ENCODE peak calls at places on chromosomes 3 and 15, in ten cellular contexts. I is ascending aorta, E is HFFc6, V is B cell, D is fibroblast of mammary gland, X is GM10248, Z is OCI-LY7, G is AG04450, M is coronary artery, Y is BJ. N is an unnamed sample.
A peak's percentile ranks its signal among the peaks of the same experiment; 100 is the strongest.

GRCh38 chr3:172520332-172520831 is 2.8 kb downstream of the TNFSF10 start:
- DNase-seq in X (peak; percentile 24), I (no peak), M (no peak), D (peak; percentile 90), Z (no peak), Y (peak; percentile 39), V (no peak), G (peak; percentile 63), E (peak; percentile 70), N (peak; percentile 16)

GRCh38 chr3:68666409-68667193 is 265.7 kb downstream of the TAFA4 start:
- DNase-seq in X (no peak), V (no peak), Z (no peak), E (peak; percentile 1), D (no peak), I (no peak), M (no peak), G (no peak), Y (no peak), N (no peak)

GRCh38 chr3:33139996-33140395 is 26.2 kb downstream of the CRTAP start:
- DNase-seq in Y (no peak), E (no peak), D (no peak), Z (no peak), I (no peak), M (no peak), X (no peak), V (no peak), G (no peak), N (no peak)

GRCh38 chr3:127033786-127034185 is 50.9 kb downstream of the PLXNA1 start:
- DNase-seq in Y (no peak), Z (no peak), M (no peak), G (no peak), D (no peak), X (no peak), V (no peak), E (no peak), I (no peak), N (no peak)

GRCh38 chr3:22378869-22379268 is 627.9 kb upstream of the ZNF385D start:
- DNase-seq in M (no peak), G (no peak), E (no peak), X (no peak), V (no peak), Y (no peak), D (no peak), Z (no peak), I (no peak), N (no peak)

GRCh38 chr3:170420307-170420821 is 1.7 kb downstream of the CLDN11 start:
- DNase-seq in Y (no peak), M (no peak), D (peak; percentile 44), E (no peak), G (no peak), Z (no peak), X (no peak), I (no peak), V (no peak), N (no peak)

GRCh38 chr3:141710888-141711616 is 27.0 kb upstream of the RNF7 start:
- DNase-seq in E (peak; percentile 89), I (peak; percentile 83), D (peak; percentile 95), G (peak; percentile 57), V (no peak), M (no peak), Y (peak; percentile 62), Z (no peak), X (no peak), N (no peak)

GRCh38 chr15:51234181-51234927 is 104.0 kb downstream of the CYP19A1 start:
- DNase-seq in D (peak; percentile 28), X (peak; percentile 29), E (no peak), V (no peak), Z (no peak), G (no peak), Y (no peak), M (no peak), I (no peak), N (no peak)

GRCh38 chr3:11699083-11699427 is 55.3 kb upstream of the VGLL4 start:
- DNase-seq in D (peak; percentile 72), X (no peak), V (no peak), G (no peak), E (peak; percentile 65), I (no peak), Y (peak; percentile 70), M (no peak), Z (no peak), N (no peak)

GRCh38 chr3:73164622-73165021 is 103.2 kb downstream of the EBLN2 start:
- DNase-seq in V (no peak), X (no peak), G (no peak), E (no peak), D (no peak), Y (no peak), M (no peak), Z (no peak), I (no peak), N (no peak)

GRCh38 chr15:44554934-44555723 is 18.2 kb downstream of the EIF3J start:
- DNase-seq in G (no peak), Z (no peak), X (no peak), E (no peak), M (no peak), D (no peak), Y (no peak), I (no peak), V (no peak), N (no peak)

GRCh38 chr15:90839187-90840071 is 29.0 kb upstream of the FURIN start:
- DNase-seq in Y (no peak), X (peak; percentile 73), E (no peak), M (no peak), G (no peak), V (peak; percentile 72), D (no peak), Z (peak; percentile 86), I (no peak), N (no peak)

GRCh38 chr3:16028604-16029003 is 145.9 kb upstream of the GALNT15 start:
- DNase-seq in D (peak; percentile 31), X (no peak), Y (peak; percentile 40), M (no peak), Z (no peak), G (no peak), E (peak; percentile 62), V (no peak), I (no peak), N (no peak)

GRCh38 chr3:55458398-55458797 is 28.7 kb downstream of the WNT5A start:
- DNase-seq in X (no peak), Y (no peak), E (no peak), G (no peak), M (no peak), Z (no peak), V (no peak), I (no peak), D (peak; percentile 58), N (no peak)

GRCh38 chr3:78977073-78977472 is 790.7 kb downstream of the ROBO1 start:
- DNase-seq in Y (no peak), D (peak; percentile 38), I (no peak), V (no peak), X (no peak), M (no peak), G (no peak), Z (no peak), E (no peak), N (no peak)

GRCh38 chr3:78976200-78976599 is 791.6 kb downstream of the ROBO1 start:
- DNase-seq in E (no peak), V (no peak), M (no peak), Y (no peak), G (no peak), X (no peak), D (no peak), Z (no peak), I (no peak), N (no peak)

GRCh38 chr3:78979083-78979482 is 788.7 kb downstream of the ROBO1 start:
- DNase-seq in Y (no peak), Z (no peak), G (no peak), I (no peak), M (no peak), D (no peak), E (no peak), V (no peak), X (no peak), N (no peak)

GRCh38 chr3:78974181-78974770 is 793.5 kb downstream of the ROBO1 start:
- DNase-seq in E (no peak), Y (no peak), X (no peak), V (no peak), Z (no peak), M (no peak), D (peak; percentile 64), G (no peak), I (no peak), N (no peak)

GRCh38 chr3:78978037-78978436 is 789.8 kb downstream of the ROBO1 start:
- DNase-seq in M (no peak), I (no peak), Z (no peak), V (no peak), D (peak; percentile 59), E (peak; percentile 16), G (no peak), X (no peak), Y (no peak), N (no peak)
- TF ChIP-seq CTCF in M (no peak), I (peak; percentile 28), Z (peak; percentile 36), V (no peak), D (peak; percentile 62), E (peak; percentile 78), G (peak; percentile 66), X (peak; percentile 20), Y (peak; percentile 49), N (no peak)

DNA sequence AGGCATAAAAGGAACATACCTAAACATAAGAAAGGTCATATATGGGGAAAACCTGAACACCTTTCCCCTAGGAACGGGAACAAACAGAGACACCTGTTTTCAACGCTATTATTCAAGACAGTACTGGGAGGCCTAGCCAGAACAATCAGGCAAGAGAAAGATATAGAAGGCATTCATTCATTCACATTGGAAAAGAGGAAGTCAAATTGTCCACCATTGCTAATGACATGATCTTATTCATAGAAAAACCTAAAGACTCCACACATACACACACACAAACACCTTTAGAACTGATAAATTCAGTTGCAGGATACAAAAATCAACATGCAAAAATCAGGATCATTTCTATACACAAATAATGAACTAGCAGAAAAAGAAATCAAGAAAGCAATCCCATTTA is 36.5 kb downstream of the SERP1 start:
- DNase-seq in Y (no peak), V (no peak), I (no peak), G (no peak), Z (no peak), D (no peak), X (no peak), M (no peak), E (no peak), N (no peak)
- TF ChIP-seq CTCF in Y (no peak), V (no peak), I (no peak), G (no peak), Z (no peak), D (no peak), X (no peak), M (no peak), E (no peak), N (no peak)

GRCh38 chr3:95215437-95215836 is 1152.6 kb downstream of the NSUN3 start:
- DNase-seq in E (no peak), V (no peak), Y (no peak), G (no peak), X (no peak), M (no peak), D (no peak), I (no peak), Z (no peak), N (no peak)
- TF ChIP-seq CTCF in E (no peak), V (no peak), Y (no peak), G (no peak), X (no peak), M (no peak), D (no peak), I (no peak), Z (no peak), N (no peak)

GRCh38 chr3:180600473-180600872 is 1.5 kb upstream of the TTC14 start:
- DNase-seq in Z (no peak), M (no peak), V (no peak), Y (no peak), X (no peak), I (no peak), E (no peak), D (no peak), G (no peak), N (no peak)

GRCh38 chr3:180601688-180602666 is at the start of gene TTC14:
- DNase-seq in E (peak; percentile 94), M (peak; percentile 92), Z (peak; percentile 96), I (peak; percentile 93), Y (peak; percentile 81), G (peak; percentile 89), D (peak; percentile 96), V (peak; percentile 94), X (peak; percentile 93), N (peak; percentile 92)
- TF ChIP-seq CTCF in E (peak; percentile 27), M (no peak), Z (peak; percentile 60), I (no peak), Y (peak; percentile 9), G (no peak), D (no peak), V (no peak), X (peak; percentile 24), N (peak; percentile 8)

N was measured in GM20000.